ENCODE peak calls at places on chromosomes 12 and 14, in four cellular contexts. P, N, C and V are unnamed samples.
A peak's percentile ranks its signal among the peaks of the same experiment; 100 is the strongest.

GRCh38 chr12:132622437-132623071 is 4.0 kb downstream of the P2RX2 start:
- DNase-seq in C (peak; percentile 83), N (peak; percentile 79), P (no peak), V (no peak)

GRCh38 chr12:120110550-120111501 is 5.7 kb downstream of the RAB35 start:
- DNase-seq in N (no peak), C (no peak), P (peak; percentile 70), V (no peak)

GRCh38 chr12:128091101-128091795 is 175.7 kb upstream of the TMEM132C start:
- DNase-seq in N (no peak), C (no peak), P (no peak), V (no peak)

GRCh38 chr14:91375748-91376452 is 41.7 kb downstream of the CCDC88C start:
- DNase-seq in C (no peak), N (no peak), P (peak; percentile 37), V (no peak)

GRCh38 chr12:64995831-64996230 is 125.3 kb downstream of the WIF1 start:
- DNase-seq in C (no peak), N (no peak), P (no peak), V (no peak)

GRCh38 chr12:71219224-71219623 is 61.4 kb upstream of the TSPAN8 start:
- DNase-seq in P (no peak), N (no peak), C (no peak), V (no peak)

GRCh38 chr12:110449799-110450497 is at the start of gene ARPC3:
- DNase-seq in P (peak; percentile 96), N (peak; percentile 95), C (peak; percentile 94), V (peak; percentile 82)

GRCh38 chr14:49992901-49993335 is 100.0 kb downstream of the ARF6 start:
- DNase-seq in P (no peak), N (peak; percentile 45), C (peak; percentile 72), V (no peak)

GRCh38 chr12:86513206-86513605 is 257.0 kb upstream of the MGAT4C start:
- DNase-seq in N (no peak), P (no peak), C (peak; percentile 36), V (no peak)

GRCh38 chr12:3220382-3221321 is 143.5 kb downstream of the TSPAN9 start:
- DNase-seq in N (no peak), P (no peak), C (no peak), V (no peak)

GRCh38 chr14:91873476-91874265 is 6.3 kb upstream of the TC2N start:
- DNase-seq in C (peak; percentile 36), P (peak; percentile 94), N (no peak), V (peak; percentile 61)

GRCh38 chr14:59482471-59483331 is 1.5 kb downstream of the L3HYPDH start:
- DNase-seq in C (peak; percentile 79), N (peak; percentile 80), P (no peak), V (peak; percentile 91)

GRCh38 chr12:96378319-96378718 is 21.9 kb downstream of the CDK17 start:
- DNase-seq in N (no peak), P (no peak), C (no peak), V (no peak)

GRCh38 chr14:39229222-39229543 is 4.5 kb upstream of the MIA2 start:
- DNase-seq in C (no peak), N (no peak), P (peak; percentile 80), V (no peak)

GRCh38 chr12:1807107-1807478 is 13.3 kb upstream of the LRTM2 start:
- DNase-seq in P (no peak), C (no peak), N (no peak), V (no peak)

GRCh38 chr14:36663404-36664321 is 2.0 kb downstream of the PAX9 start:
- DNase-seq in N (peak; percentile 44), C (no peak), P (no peak), V (no peak)
- H3K4me3 ChIP-seq in N (peak overlapping the region; percentile 62), C (no peak overlapping the region), P (no peak overlapping the region), V (no peak overlapping the region)

GRCh38 chr12:123942277-123942653 is 30.4 kb downstream of the CCDC92 start:
- DNase-seq in C (peak; percentile 81), N (peak; percentile 91), P (no peak), V (peak; percentile 28)
- H3K4me3 ChIP-seq in C (no peak overlapping the region), N (no peak overlapping the region), P (no peak overlapping the region), V (no peak overlapping the region)

GRCh38 chr14:36665887-36666415 is 4.3 kb downstream of the PAX9 start:
- DNase-seq in P (no peak), C (no peak), N (no peak), V (no peak)

GRCh38 chr14:36667679-36668078 is 6.0 kb downstream of the PAX9 start:
- DNase-seq in C (no peak), P (no peak), N (no peak), V (no peak)

GRCh38 chr14:36664322-36665193 is 2.9 kb downstream of the PAX9 start:
- DNase-seq in C (no peak), N (no peak), P (no peak), V (no peak)

GRCh38 chr14:36662543-36663403 is 1.1 kb downstream of the PAX9 start:
- DNase-seq in P (no peak), N (peak; percentile 58), C (no peak), V (no peak)

DNA sequence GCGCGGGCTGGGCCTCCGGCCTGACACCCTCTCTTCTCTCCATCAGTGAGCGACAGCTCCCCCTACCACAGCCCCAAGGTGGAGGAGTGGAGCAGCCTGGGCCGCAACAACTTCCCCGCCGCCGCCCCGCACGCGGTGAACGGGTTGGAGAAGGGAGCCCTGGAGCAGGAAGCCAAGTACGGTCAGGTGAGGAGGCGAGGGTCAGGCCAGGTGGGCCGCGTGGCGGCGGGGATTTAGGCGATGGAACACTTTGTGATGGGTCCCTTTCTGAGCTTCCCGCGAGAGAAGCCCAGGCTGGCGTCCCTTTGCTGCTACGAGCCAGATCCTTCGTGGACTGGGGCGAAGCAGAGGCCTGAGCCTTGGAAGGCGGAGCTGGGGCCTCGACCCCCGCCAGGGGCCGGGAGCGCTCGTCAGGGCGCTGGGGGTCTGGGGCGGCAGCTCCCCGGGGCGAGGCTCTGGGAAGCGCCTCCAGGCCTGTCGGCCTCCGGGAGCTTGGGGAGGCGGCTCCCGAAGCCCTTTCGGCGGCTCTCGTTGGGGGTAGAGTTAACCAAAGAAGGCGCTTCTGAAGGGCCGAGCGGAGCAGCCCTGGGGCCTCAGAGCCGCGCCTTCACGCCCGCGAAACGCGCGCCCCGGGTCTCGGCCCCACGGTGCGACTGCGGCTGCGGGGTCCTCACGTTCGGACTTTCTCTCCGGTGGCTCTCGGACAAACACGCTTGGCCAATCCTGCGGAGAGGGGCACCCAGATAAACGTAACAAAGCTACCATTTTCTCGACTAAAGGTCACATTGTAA is 5.0 kb downstream of the PAX9 start:
- DNase-seq in P (no peak), N (no peak), C (no peak), V (no peak)
- H3K4me3 ChIP-seq in P (no peak overlapping the region), N (no peak overlapping the region), C (no peak overlapping the region), V (no peak overlapping the region)

DNA sequence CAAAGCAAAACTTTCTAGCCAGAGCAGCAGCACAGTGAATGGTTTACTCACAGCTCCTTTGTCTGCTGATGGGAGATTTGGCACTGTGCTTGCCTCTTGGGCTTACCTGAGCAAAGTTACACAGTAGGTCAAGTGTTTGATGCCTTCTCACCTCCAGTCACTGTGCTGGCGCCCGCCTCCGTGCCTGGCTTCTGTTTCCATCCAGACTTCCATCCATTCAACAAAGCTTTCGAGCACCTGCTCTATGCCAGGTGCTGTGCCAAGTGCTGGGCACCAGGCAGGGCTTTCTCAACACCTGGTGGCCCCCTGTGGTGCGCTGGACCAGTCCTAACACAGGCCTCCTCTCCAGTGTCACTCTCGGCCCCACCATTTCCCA is 199.2 kb upstream of the EEA1 start:
- DNase-seq in N (no peak), C (no peak), P (no peak), V (no peak)
- H3K4me3 ChIP-seq in N (no peak overlapping the region), C (no peak overlapping the region), P (no peak overlapping the region), V (no peak overlapping the region)

GRCh38 chr12:98743362-98743953 is 98.4 kb downstream of the APAF1 start:
- DNase-seq in P (no peak), C (no peak), N (no peak), V (no peak)

GRCh38 chr12:98745578-98746391 is 100.7 kb downstream of the APAF1 start:
- DNase-seq in P (no peak), N (peak; percentile 26), C (peak; percentile 21), V (no peak)

GRCh38 chr12:98741615-98742265 is 96.7 kb downstream of the APAF1 start:
- DNase-seq in N (no peak), P (no peak), C (no peak), V (no peak)

GRCh38 chr12:98741229-98741614 is 96.1 kb downstream of the APAF1 start:
- DNase-seq in C (no peak), N (no peak), P (no peak), V (no peak)

DNA sequence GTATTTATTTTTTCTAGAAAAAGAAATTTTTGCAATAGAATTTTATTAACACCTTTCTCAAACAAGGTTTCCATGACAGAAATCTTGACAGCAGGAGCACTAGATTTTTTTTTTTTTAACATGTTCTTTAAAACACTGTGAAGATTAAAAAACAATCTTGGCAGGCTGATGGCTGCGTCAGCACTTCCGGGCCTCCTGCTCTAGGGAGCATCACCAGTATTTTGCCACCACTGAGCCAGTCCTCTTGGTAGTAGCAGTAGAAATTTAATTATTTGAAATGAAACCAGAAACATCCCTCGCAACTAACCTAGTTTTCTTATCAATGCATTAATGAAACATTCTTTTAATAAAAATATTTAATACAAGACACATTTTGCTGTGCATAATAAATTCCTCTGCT is 99.6 kb downstream of the APAF1 start:
- DNase-seq in P (peak; percentile 39), C (no peak), N (no peak), V (no peak)
- H3K4me3 ChIP-seq in P (no peak overlapping the region), C (no peak overlapping the region), N (no peak overlapping the region), V (no peak overlapping the region)

DNA sequence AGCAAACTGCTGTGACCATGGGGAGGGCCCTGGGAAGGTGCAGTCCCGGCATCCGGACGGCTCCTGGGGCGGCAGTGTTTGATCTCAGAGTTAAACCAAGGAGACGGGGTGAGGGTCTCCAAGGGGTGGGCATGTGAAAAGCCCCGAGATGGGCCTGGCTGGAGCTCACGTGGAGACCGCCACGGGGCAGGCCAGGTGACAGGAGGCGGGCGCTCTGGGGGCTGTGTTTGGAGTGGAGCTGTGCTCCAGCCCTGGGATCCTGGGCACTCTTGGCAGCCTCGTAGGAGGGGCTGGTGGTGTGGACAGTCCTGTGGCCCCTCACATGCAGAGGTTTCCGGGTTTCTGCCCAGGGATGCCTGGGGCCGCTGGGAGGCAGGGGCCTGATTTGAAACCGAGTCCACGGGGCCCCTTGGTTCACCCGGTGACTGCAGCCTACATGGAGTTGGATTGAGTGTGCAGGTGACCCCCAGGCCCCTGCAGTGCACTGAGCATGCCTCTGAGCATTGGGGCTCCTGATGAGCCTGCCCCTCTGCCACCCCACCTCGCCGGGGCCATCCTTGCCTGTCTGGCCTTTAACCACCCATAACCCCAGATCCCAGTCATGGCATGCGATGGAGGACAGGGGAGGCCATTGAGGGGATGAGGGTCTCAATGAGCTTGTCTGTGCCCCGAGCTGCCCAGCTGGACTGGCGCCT is 8.4 kb downstream of the KIF26A start:
- DNase-seq in C (no peak), P (no peak), N (no peak), V (no peak)
- H3K4me3 ChIP-seq in C (no peak overlapping the region), P (no peak overlapping the region), N (no peak overlapping the region), V (no peak overlapping the region)

GRCh38 chr14:104931323-104931770 is 6.7 kb downstream of the PLD4 start:
- DNase-seq in C (no peak), P (no peak), N (no peak), V (no peak)

GRCh38 chr14:104932676-104933631 is 8.3 kb downstream of the PLD4 start:
- DNase-seq in N (peak; percentile 87), P (peak; percentile 74), C (peak; percentile 79), V (peak; percentile 7)

GRCh38 chr14:104930526-104931322 is 6.0 kb downstream of the PLD4 start:
- DNase-seq in P (no peak), N (peak; percentile 52), C (no peak), V (no peak)

GRCh38 chr14:104933721-104934379 is 9.2 kb downstream of the PLD4 start:
- DNase-seq in N (no peak), C (no peak), P (no peak), V (no peak)

GRCh38 chr14:104931771-104932675 is 7.3 kb downstream of the PLD4 start:
- DNase-seq in C (no peak), P (no peak), N (no peak), V (no peak)
- H3K4me3 ChIP-seq in C (no peak overlapping the region), P (no peak overlapping the region), N (peak overlapping the region; percentile 51), V (no peak overlapping the region)